ENCODE peak calls at places on chromosomes 3 and 15, in four cellular contexts. A, J, U and O are unnamed samples.

GRCh38 chr15:90413411-90414379 is 25.7 kb downstream of the IQGAP1 start:
- DNase-seq in J (peak; percentile 69), U (no peak), A (peak; percentile 55), O (no peak)

GRCh38 chr3:157204880-157205279 is 44.9 kb upstream of the CCNL1 start:
- DNase-seq in A (no peak), U (no peak), J (no peak), O (peak; percentile 61)

GRCh38 chr3:31908391-31909097 is 72.5 kb downstream of the OSBPL10 start:
- DNase-seq in U (no peak), A (peak; percentile 29), J (peak; percentile 14), O (no peak)

GRCh38 chr3:142027713-142028112 is 121.6 kb downstream of the TFDP2 start:
- DNase-seq in U (no peak), J (no peak), A (peak; percentile 6), O (peak; percentile 10)

GRCh38 chr15:70461992-70462391 is 301.4 kb downstream of the UACA start:
- DNase-seq in A (no peak), U (no peak), J (no peak), O (no peak)

GRCh38 chr3:37946531-37946889 is 44.1 kb upstream of the VILL start:
- DNase-seq in U (no peak), A (no peak), J (no peak), O (no peak)

GRCh38 chr15:48833526-48833925 is 22.7 kb upstream of the CEP152 start:
- DNase-seq in J (no peak), A (no peak), U (no peak), O (no peak)

GRCh38 chr15:98506711-98507110 is 141.6 kb upstream of the IGF1R start:
- DNase-seq in A (no peak), U (no peak), J (no peak), O (no peak)

GRCh38 chr15:80744826-80745225 is 34.3 kb upstream of the CEMIP start:
- DNase-seq in J (peak; percentile 60), A (no peak), U (no peak), O (no peak)

GRCh38 chr15:86588413-86588812 is 508.7 kb downstream of the AGBL1 start:
- DNase-seq in A (no peak), J (no peak), U (no peak), O (no peak)

GRCh38 chr3:15221574-15222217 is 15.7 kb downstream of the CAPN7 start:
- DNase-seq in J (no peak), A (no peak), U (no peak), O (no peak)

GRCh38 chr3:48038971-48039481 is 22.8 kb upstream of the MAP4 start:
- DNase-seq in J (no peak), U (no peak), A (no peak), O (no peak)

GRCh38 chr3:194871143-194871863 is 185.6 kb downstream of the FAM43A start:
- DNase-seq in A (peak; percentile 73), U (no peak), J (peak; percentile 91), O (peak; percentile 82)

GRCh38 chr15:42392309-42393024 is 33.2 kb downstream of the CAPN3 start:
- DNase-seq in J (no peak), A (no peak), U (no peak), O (no peak)

GRCh38 chr15:52392008-52392687 is 96.5 kb upstream of the MYO5C start:
- DNase-seq in U (no peak), J (peak; percentile 45), A (peak; percentile 14), O (no peak)

GRCh38 chr3:8607285-8608040 is 37.1 kb downstream of the SSUH2 start:
- DNase-seq in U (no peak), A (peak; percentile 64), J (peak; percentile 78), O (peak; percentile 82)

GRCh38 chr3:113111308-113111707 is 100.0 kb upstream of the BOC start:
- DNase-seq in U (no peak), J (peak; percentile 42), A (no peak), O (no peak)

GRCh38 chr15:35098737-35099136 is 13.6 kb upstream of the NANOGP8 start:
- DNase-seq in U (no peak), J (no peak), A (no peak), O (no peak)

GRCh38 chr3:175208316-175208715 is 349.2 kb downstream of the NAALADL2 start:
- DNase-seq in J (peak; percentile 48), A (no peak), U (no peak), O (no peak)

GRCh38 chr3:52428151-52429005 is 16.5 kb downstream of the SEMA3G start:
- DNase-seq in J (peak; percentile 83), A (peak; percentile 61), U (no peak), O (peak; percentile 70)

GRCh38 chr3:14508966-14509795 is 31.0 kb downstream of the GRIP2 start:
- DNase-seq in U (no peak), A (peak; percentile 48), J (peak; percentile 18), O (peak; percentile 94)

GRCh38 chr15:68411735-68412134 is 20.2 kb downstream of the ITGA11 start:
- DNase-seq in U (no peak), J (no peak), A (no peak), O (no peak)

GRCh38 chr15:75107509-75107904 is 84.1 kb downstream of the PPCDC start:
- DNase-seq in U (no peak), J (no peak), A (no peak), O (no peak)

GRCh38 chr15:75107905-75108838 is 84.8 kb downstream of the PPCDC start:
- DNase-seq in A (peak; percentile 75), J (peak; percentile 91), U (peak; percentile 74), O (no peak)

GRCh38 chr15:75112278-75112847 is 89.0 kb downstream of the PPCDC start:
- DNase-seq in J (no peak), A (peak; percentile 56), U (no peak), O (no peak)

GRCh38 chr15:75109021-75109690 is 85.8 kb downstream of the PPCDC start:
- DNase-seq in A (no peak), J (no peak), U (no peak), O (no peak)

DNA sequence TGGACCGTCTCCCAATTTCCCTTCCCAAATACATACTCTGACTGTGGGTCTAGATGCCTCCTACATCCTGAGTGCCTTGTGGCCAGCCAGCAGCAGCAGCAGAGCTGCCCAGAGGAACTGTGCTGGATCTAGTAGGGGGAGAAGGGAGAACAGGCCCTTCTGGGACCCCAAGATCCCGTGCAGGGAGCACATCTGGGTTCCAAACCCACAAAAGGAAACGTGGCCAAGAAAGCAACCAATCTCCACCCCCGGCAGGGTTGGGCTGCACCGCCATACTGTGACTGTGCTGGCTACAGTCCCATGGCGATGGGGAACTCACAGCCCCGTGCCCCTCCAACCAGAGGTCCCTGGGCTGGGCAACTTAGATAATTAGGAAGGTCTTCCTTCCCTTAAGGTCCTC is 86.3 kb downstream of the PPCDC start:
- DNase-seq in J (no peak), A (no peak), U (no peak), O (no peak)
- TF ChIP-seq USF2 in J (no peak), A (no peak), U (no peak), O (no peak)

DNA sequence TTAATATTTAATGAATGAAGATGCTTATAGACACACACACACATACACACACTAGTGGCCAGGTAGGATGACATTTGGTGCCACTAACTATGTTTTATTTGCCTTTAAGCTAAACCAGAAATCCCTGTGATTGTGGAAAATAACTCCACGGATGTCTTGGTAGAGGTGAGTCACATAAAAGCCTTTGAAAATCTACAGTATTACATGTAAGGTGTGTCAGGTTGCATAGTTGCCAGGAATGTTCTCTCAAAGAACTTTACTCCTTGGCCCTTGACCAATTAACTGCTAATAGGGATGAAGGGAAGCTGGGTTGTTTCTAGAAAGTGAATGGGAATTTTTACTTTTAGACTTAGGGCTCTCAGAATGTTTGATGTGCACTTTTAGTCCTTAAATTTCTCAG is 9.9 kb downstream of the ZBED2 start:
- DNase-seq in J (peak; percentile 10), U (no peak), A (peak; percentile 70), O (no peak)
- TF ChIP-seq SMC3 in J (no peak), U (no peak), A (no peak), O (no peak)

DNA sequence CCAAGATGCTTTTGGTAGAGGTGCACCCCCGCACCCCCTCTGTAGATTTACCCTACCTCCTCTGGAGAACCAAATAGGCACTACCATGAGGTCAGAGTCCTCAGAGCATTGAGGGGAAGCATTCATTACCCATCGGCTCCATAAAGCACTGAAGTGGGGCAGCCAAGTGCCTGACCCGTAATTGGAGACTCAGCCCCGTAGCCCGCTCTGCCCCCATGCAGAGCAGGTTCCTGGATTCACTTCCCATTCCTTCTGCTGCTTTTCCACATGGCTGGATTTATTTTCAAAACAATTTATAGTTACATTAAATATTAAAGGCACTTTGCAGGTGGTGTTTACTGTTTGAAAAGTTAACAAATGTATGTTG is 373.7 kb upstream of the PROK2 start:
- DNase-seq in A (no peak), U (no peak), J (no peak), O (no peak)
- TF ChIP-seq USF2 in A (no peak), U (no peak), J (no peak), O (no peak)

GRCh38 chr15:67080900-67081431 is 15.6 kb downstream of the SMAD3 start:
- DNase-seq in J (peak; percentile 84), U (peak; percentile 99), A (peak; percentile 71), O (no peak)
- TF ChIP-seq SMC3 in J (peak; percentile 37), U (peak; percentile 49), A (peak; percentile 21), O (peak; percentile 19)

DNA sequence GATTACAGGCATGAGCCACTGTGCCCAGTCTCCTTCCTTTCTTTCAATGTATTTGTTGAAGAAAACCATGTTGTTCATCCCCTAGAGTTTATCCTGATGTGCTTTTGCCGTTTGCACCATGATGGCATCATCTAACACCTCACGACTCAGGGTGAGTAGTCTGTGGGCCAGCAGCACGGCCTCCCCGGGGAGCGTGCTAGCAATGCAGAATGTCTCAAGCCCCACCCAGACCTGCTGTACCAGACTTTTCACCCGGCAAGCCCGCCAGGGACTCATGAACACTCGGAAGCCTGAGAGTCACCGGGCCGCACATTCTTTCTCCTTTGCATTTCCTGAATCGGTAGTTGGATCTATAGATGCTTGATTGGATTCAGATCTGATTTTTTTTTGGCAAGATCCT is 64.6 kb downstream of the RPN1 start:
- DNase-seq in A (no peak), J (peak; percentile 34), U (no peak), O (no peak)
- TF ChIP-seq USF2 in A (no peak), J (no peak), U (no peak), O (no peak)

GRCh38 chr3:12662593-12663310 is 1.2 kb downstream of the RAF1 start:
- DNase-seq in J (peak; percentile 55), A (peak; percentile 19), U (no peak), O (peak; percentile 43)
- TF ChIP-seq SMC3 in J (no peak), A (no peak), U (no peak), O (no peak)

DNA sequence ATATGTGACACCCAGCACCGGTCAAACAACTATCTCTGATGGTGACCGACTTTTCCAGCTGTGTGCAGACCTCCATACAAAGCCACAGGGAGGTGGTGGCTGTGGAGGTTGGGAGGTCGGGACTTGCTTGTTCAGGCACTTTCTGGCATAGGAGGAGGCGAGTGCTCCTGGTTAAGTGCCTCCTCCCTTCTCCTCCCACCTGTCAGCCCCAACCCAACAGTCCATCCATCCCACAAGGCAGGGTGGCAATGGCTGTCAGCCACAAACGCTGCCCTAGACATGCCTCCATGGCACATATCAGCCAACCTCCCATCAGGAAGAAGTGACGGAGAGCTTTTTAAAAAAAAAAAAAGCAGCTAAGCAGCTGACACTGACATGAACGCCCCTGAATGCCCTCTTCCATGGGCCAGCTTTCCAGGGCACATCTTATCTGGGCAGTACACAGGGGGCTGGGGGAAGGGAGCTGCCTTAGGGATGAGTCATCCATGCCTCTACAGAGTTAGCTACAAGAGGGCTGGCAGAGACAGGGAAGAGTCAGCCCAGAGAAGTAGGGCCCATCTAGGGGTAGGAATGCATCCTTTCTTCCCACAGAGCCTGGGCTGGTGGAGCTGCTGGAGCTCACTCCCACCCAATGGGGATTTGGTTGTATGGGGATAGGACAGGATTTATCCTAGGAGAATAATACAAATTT is 41.2 kb downstream of the CCDC12 start:
- DNase-seq in J (peak; percentile 96), U (no peak), A (peak; percentile 83), O (peak; percentile 64)
- TF ChIP-seq USF2 in J (no peak), U (no peak), A (no peak), O (no peak)